ENCODE peak calls at places on chromosomes 4 and X, in nine cellular contexts. One of them, this sample, is unnamed.
A peak's percentile ranks its signal among the peaks of the same experiment; 100 is the strongest.

GRCh38 chrX:38183577-38183976 is 37.1 kb downstream of the SRPX start:
- DNase-seq in tibial artery: no peak
- DNase-seq in neural crest cell: no peak
- DNase-seq in heart left ventricle: no peak
- DNase-seq in PC-3: no peak
- DNase-seq in AG08396: no peak
- DNase-seq in Ammon's horn: no peak
- DNase-seq in astrocyte of the hippocampus: no peak
- DNase-seq in hypothalamus: no peak
- DNase-seq in this sample: no peak

GRCh38 chr4:26076000-26076587 is 162.1 kb downstream of the SMIM20 start:
- DNase-seq in tibial artery: no peak
- DNase-seq in neural crest cell: no peak
- DNase-seq in heart left ventricle: no peak
- DNase-seq in PC-3: peak; percentile 68
- DNase-seq in AG08396: no peak
- DNase-seq in Ammon's horn: peak; percentile 18
- DNase-seq in astrocyte of the hippocampus: no peak
- DNase-seq in hypothalamus: no peak
- DNase-seq in this sample: no peak

GRCh38 chr4:173802714-173803022 is 272.6 kb upstream of the HAND2 start:
- DNase-seq in tibial artery: no peak
- DNase-seq in neural crest cell: no peak
- DNase-seq in heart left ventricle: no peak
- DNase-seq in PC-3: no peak
- DNase-seq in AG08396: no peak
- DNase-seq in Ammon's horn: no peak
- DNase-seq in astrocyte of the hippocampus: no peak
- DNase-seq in hypothalamus: no peak
- DNase-seq in this sample: no peak

GRCh38 chr4:146330392-146330791 is 116.1 kb downstream of the REELD1 start:
- DNase-seq in tibial artery: no peak
- DNase-seq in neural crest cell: no peak
- DNase-seq in heart left ventricle: no peak
- DNase-seq in PC-3: peak; percentile 68
- DNase-seq in AG08396: no peak
- DNase-seq in Ammon's horn: no peak
- DNase-seq in astrocyte of the hippocampus: no peak
- DNase-seq in hypothalamus: no peak
- DNase-seq in this sample: no peak

GRCh38 chr4:108531461-108531860 is 88.9 kb upstream of the RPL34 start:
- DNase-seq in tibial artery: no peak
- DNase-seq in neural crest cell: no peak
- DNase-seq in heart left ventricle: no peak
- DNase-seq in PC-3: no peak
- DNase-seq in AG08396: no peak
- DNase-seq in Ammon's horn: no peak
- DNase-seq in astrocyte of the hippocampus: no peak
- DNase-seq in hypothalamus: no peak
- DNase-seq in this sample: no peak

GRCh38 chr4:105994841-105995240 is 99.6 kb downstream of the NPNT start:
- DNase-seq in tibial artery: no peak
- DNase-seq in neural crest cell: no peak
- DNase-seq in heart left ventricle: no peak
- DNase-seq in PC-3: no peak
- DNase-seq in AG08396: no peak
- DNase-seq in Ammon's horn: no peak
- DNase-seq in astrocyte of the hippocampus: no peak
- DNase-seq in hypothalamus: no peak
- DNase-seq in this sample: no peak

GRCh38 chr4:173264245-173264959 is 69.8 kb downstream of the HMGB2 start:
- DNase-seq in tibial artery: no peak
- DNase-seq in neural crest cell: no peak
- DNase-seq in heart left ventricle: peak; percentile 62
- DNase-seq in PC-3: no peak
- DNase-seq in AG08396: peak; percentile 51
- DNase-seq in Ammon's horn: no peak
- DNase-seq in astrocyte of the hippocampus: peak; percentile 45
- DNase-seq in hypothalamus: no peak
- DNase-seq in this sample: peak; percentile 65

GRCh38 chr4:41791557-41791956 is 43.0 kb upstream of the PHOX2B start:
- DNase-seq in tibial artery: no peak
- DNase-seq in neural crest cell: no peak
- DNase-seq in heart left ventricle: no peak
- DNase-seq in PC-3: no peak
- DNase-seq in AG08396: no peak
- DNase-seq in Ammon's horn: no peak
- DNase-seq in astrocyte of the hippocampus: no peak
- DNase-seq in hypothalamus: no peak
- DNase-seq in this sample: no peak

GRCh38 chr4:6991771-6992557 is 51.2 kb upstream of the TADA2B start:
- DNase-seq in tibial artery: peak; percentile 39
- DNase-seq in neural crest cell: no peak
- DNase-seq in heart left ventricle: no peak
- DNase-seq in PC-3: peak; percentile 82
- DNase-seq in AG08396: peak; percentile 79
- DNase-seq in Ammon's horn: peak; percentile 77
- DNase-seq in astrocyte of the hippocampus: peak; percentile 96
- DNase-seq in hypothalamus: no peak
- DNase-seq in this sample: no peak

GRCh38 chr4:17814140-17814539 is 3.4 kb downstream of the NCAPG start:
- DNase-seq in tibial artery: no peak
- DNase-seq in neural crest cell: no peak
- DNase-seq in heart left ventricle: no peak
- DNase-seq in PC-3: peak; percentile 7
- DNase-seq in AG08396: no peak
- DNase-seq in Ammon's horn: no peak
- DNase-seq in astrocyte of the hippocampus: peak; percentile 62
- DNase-seq in hypothalamus: no peak
- DNase-seq in this sample: no peak

GRCh38 chrX:31228415-31228832 is 156.6 kb upstream of the FTHL17 start:
- DNase-seq in tibial artery: peak; percentile 24
- DNase-seq in neural crest cell: no peak
- DNase-seq in heart left ventricle: peak; percentile 43
- DNase-seq in PC-3: no peak
- DNase-seq in AG08396: peak; percentile 20
- DNase-seq in Ammon's horn: peak; percentile 31
- DNase-seq in astrocyte of the hippocampus: no peak
- DNase-seq in hypothalamus: no peak
- DNase-seq in this sample: no peak

GRCh38 chr4:151251922-151252321 is 25.0 kb upstream of the PRSS48 start:
- DNase-seq in tibial artery: no peak
- DNase-seq in neural crest cell: no peak
- DNase-seq in heart left ventricle: no peak
- DNase-seq in PC-3: no peak
- DNase-seq in AG08396: no peak
- DNase-seq in Ammon's horn: no peak
- DNase-seq in astrocyte of the hippocampus: peak; percentile 22
- DNase-seq in hypothalamus: no peak
- DNase-seq in this sample: no peak

GRCh38 chr4:4327652-4328121 is 37.6 kb downstream of the ZBTB49 start:
- DNase-seq in tibial artery: no peak
- DNase-seq in neural crest cell: peak; percentile 50
- DNase-seq in heart left ventricle: peak; percentile 53
- DNase-seq in PC-3: peak; percentile 19
- DNase-seq in AG08396: peak; percentile 52
- DNase-seq in Ammon's horn: no peak
- DNase-seq in astrocyte of the hippocampus: peak; percentile 20
- DNase-seq in hypothalamus: no peak
- DNase-seq in this sample: peak; percentile 34

GRCh38 chr4:72313121-72313520 is 255.9 kb downstream of the ADAMTS3 start:
- DNase-seq in tibial artery: no peak
- DNase-seq in neural crest cell: no peak
- DNase-seq in heart left ventricle: no peak
- DNase-seq in PC-3: no peak
- DNase-seq in AG08396: no peak
- DNase-seq in Ammon's horn: peak; percentile 23
- DNase-seq in astrocyte of the hippocampus: no peak
- DNase-seq in hypothalamus: no peak
- DNase-seq in this sample: no peak

GRCh38 chr4:108130955-108131354 is 37.8 kb downstream of the LEF1 start:
- DNase-seq in tibial artery: no peak
- DNase-seq in neural crest cell: no peak
- DNase-seq in heart left ventricle: no peak
- DNase-seq in PC-3: no peak
- DNase-seq in AG08396: no peak
- DNase-seq in Ammon's horn: no peak
- DNase-seq in astrocyte of the hippocampus: no peak
- DNase-seq in hypothalamus: no peak
- DNase-seq in this sample: no peak

GRCh38 chrX:148161661-148162060 is 180.5 kb downstream of the FMR1NB start:
- DNase-seq in tibial artery: no peak
- DNase-seq in neural crest cell: no peak
- DNase-seq in heart left ventricle: no peak
- DNase-seq in PC-3: no peak
- DNase-seq in AG08396: no peak
- DNase-seq in Ammon's horn: peak; percentile 4
- DNase-seq in astrocyte of the hippocampus: no peak
- DNase-seq in hypothalamus: no peak
- DNase-seq in this sample: no peak

GRCh38 chr4:176001171-176002006 is 64.3 kb upstream of the WDR17 start:
- DNase-seq in tibial artery: no peak
- DNase-seq in neural crest cell: peak; percentile 72
- DNase-seq in heart left ventricle: no peak
- DNase-seq in PC-3: no peak
- DNase-seq in AG08396: peak; percentile 18
- DNase-seq in Ammon's horn: peak; percentile 84
- DNase-seq in astrocyte of the hippocampus: peak; percentile 84
- DNase-seq in hypothalamus: peak; percentile 16
- DNase-seq in this sample: no peak

GRCh38 chr4:38967260-38968095 is 64.7 kb downstream of the TMEM156 start:
- DNase-seq in tibial artery: no peak
- DNase-seq in neural crest cell: no peak
- DNase-seq in heart left ventricle: no peak
- DNase-seq in PC-3: peak; percentile 39
- DNase-seq in AG08396: peak; percentile 63
- DNase-seq in Ammon's horn: peak; percentile 20
- DNase-seq in astrocyte of the hippocampus: peak; percentile 81
- DNase-seq in hypothalamus: no peak
- DNase-seq in this sample: no peak

GRCh38 chrX:703466-704210 is 73.0 kb downstream of the SHOX start:
- DNase-seq in tibial artery: no peak
- DNase-seq in neural crest cell: no peak
- DNase-seq in heart left ventricle: no peak
- DNase-seq in PC-3: no peak
- DNase-seq in AG08396: no peak
- DNase-seq in Ammon's horn: no peak
- DNase-seq in astrocyte of the hippocampus: no peak
- DNase-seq in hypothalamus: no peak
- DNase-seq in this sample: no peak

GRCh38 chrX:19627533-19627932 is 112.2 kb upstream of the MAP3K15 start:
- DNase-seq in tibial artery: no peak
- DNase-seq in neural crest cell: no peak
- DNase-seq in heart left ventricle: no peak
- DNase-seq in PC-3: peak; percentile 62
- DNase-seq in AG08396: no peak
- DNase-seq in Ammon's horn: no peak
- DNase-seq in astrocyte of the hippocampus: peak; percentile 23
- DNase-seq in hypothalamus: no peak
- DNase-seq in this sample: no peak

GRCh38 chr4:20506827-20507226 is 193.4 kb upstream of the PACRGL start:
- DNase-seq in tibial artery: no peak
- DNase-seq in neural crest cell: no peak
- DNase-seq in heart left ventricle: no peak
- DNase-seq in PC-3: peak; percentile 76
- DNase-seq in AG08396: peak; percentile 25
- DNase-seq in Ammon's horn: peak; percentile 13
- DNase-seq in astrocyte of the hippocampus: peak; percentile 11
- DNase-seq in hypothalamus: no peak
- DNase-seq in this sample: no peak

GRCh38 chr4:157072002-157072401 is 3.9 kb upstream of the GLRB start:
- DNase-seq in tibial artery: no peak
- DNase-seq in neural crest cell: no peak
- DNase-seq in heart left ventricle: no peak
- DNase-seq in PC-3: peak; percentile 33
- DNase-seq in AG08396: peak; percentile 41
- DNase-seq in Ammon's horn: no peak
- DNase-seq in astrocyte of the hippocampus: no peak
- DNase-seq in hypothalamus: no peak
- DNase-seq in this sample: no peak

GRCh38 chr4:151045907-151046306 is 30.8 kb upstream of the LRBA start:
- DNase-seq in tibial artery: no peak
- DNase-seq in neural crest cell: no peak
- DNase-seq in heart left ventricle: no peak
- DNase-seq in PC-3: peak; percentile 8
- DNase-seq in AG08396: no peak
- DNase-seq in Ammon's horn: no peak
- DNase-seq in astrocyte of the hippocampus: no peak
- DNase-seq in hypothalamus: no peak
- DNase-seq in this sample: no peak

GRCh38 chr4:83561381-83561780 is 25.5 kb downstream of the GPAT3 start:
- DNase-seq in tibial artery: peak; percentile 33
- DNase-seq in neural crest cell: no peak
- DNase-seq in heart left ventricle: peak; percentile 49
- DNase-seq in PC-3: peak; percentile 75
- DNase-seq in AG08396: peak; percentile 32
- DNase-seq in Ammon's horn: peak; percentile 66
- DNase-seq in astrocyte of the hippocampus: peak; percentile 53
- DNase-seq in hypothalamus: no peak
- DNase-seq in this sample: no peak

GRCh38 chrX:28659269-28659668 is 72.0 kb downstream of the IL1RAPL1 start:
- DNase-seq in tibial artery: no peak
- DNase-seq in neural crest cell: no peak
- DNase-seq in heart left ventricle: no peak
- DNase-seq in PC-3: no peak
- DNase-seq in AG08396: no peak
- DNase-seq in Ammon's horn: no peak
- DNase-seq in astrocyte of the hippocampus: no peak
- DNase-seq in hypothalamus: no peak
- DNase-seq in this sample: no peak

This sample was measured in left ventricle myocardium inferior.